ENCODE peak calls at places on chromosomes 6 and 20, in eight cellular contexts. One of them, this sample, is unnamed.
A peak's percentile ranks its signal among the peaks of the same experiment; 100 is the strongest.

GRCh38 chr6:10355115-10355702 is 59.7 kb downstream of the TFAP2A start:
- DNase-seq in psoas muscle: no peak
- DNase-seq in brain microvascular endothelial cell: peak; percentile 1
- DNase-seq in cardiac fibroblast: no peak
- DNase-seq in nephron progenitor cell: no peak
- DNase-seq in HCT116: no peak
- DNase-seq in GM23338: no peak
- DNase-seq in bronchial epithelial cell: peak; percentile 99
- DNase-seq in this sample: no peak

GRCh38 chr6:34161857-34162515 is 16.1 kb upstream of the GRM4 start:
- DNase-seq in GM23338: no peak
- DNase-seq in bronchial epithelial cell: no peak
- DNase-seq in brain microvascular endothelial cell: no peak
- DNase-seq in psoas muscle: no peak
- DNase-seq in nephron progenitor cell: no peak
- DNase-seq in cardiac fibroblast: no peak
- DNase-seq in HCT116: no peak
- DNase-seq in this sample: no peak

GRCh38 chr20:57900226-57900905 is 190.6 kb upstream of the PMEPA1 start:
- DNase-seq in GM23338: no peak
- DNase-seq in nephron progenitor cell: no peak
- DNase-seq in psoas muscle: no peak
- DNase-seq in HCT116: no peak
- DNase-seq in bronchial epithelial cell: no peak
- DNase-seq in brain microvascular endothelial cell: no peak
- DNase-seq in cardiac fibroblast: no peak
- DNase-seq in this sample: no peak

GRCh38 chr6:13535306-13535705 is 39.1 kb upstream of the SIRT5 start:
- DNase-seq in cardiac fibroblast: no peak
- DNase-seq in bronchial epithelial cell: peak; percentile 35
- DNase-seq in GM23338: peak; percentile 38
- DNase-seq in nephron progenitor cell: no peak
- DNase-seq in brain microvascular endothelial cell: no peak
- DNase-seq in HCT116: no peak
- DNase-seq in psoas muscle: no peak
- DNase-seq in this sample: no peak

GRCh38 chr20:49391404-49392245 is 90.8 kb downstream of the KCNB1 start:
- DNase-seq in cardiac fibroblast: no peak
- DNase-seq in HCT116: no peak
- DNase-seq in bronchial epithelial cell: no peak
- DNase-seq in brain microvascular endothelial cell: no peak
- DNase-seq in GM23338: no peak
- DNase-seq in nephron progenitor cell: no peak
- DNase-seq in psoas muscle: peak; percentile 23
- DNase-seq in this sample: no peak

GRCh38 chr20:62714799-62715198 is 6.2 kb downstream of the NTSR1 start:
- DNase-seq in cardiac fibroblast: no peak
- DNase-seq in HCT116: no peak
- DNase-seq in nephron progenitor cell: no peak
- DNase-seq in bronchial epithelial cell: no peak
- DNase-seq in brain microvascular endothelial cell: no peak
- DNase-seq in psoas muscle: no peak
- DNase-seq in GM23338: no peak
- DNase-seq in this sample: no peak

GRCh38 chr6:132669690-132670291 is 10.8 kb upstream of the TAAR1 start:
- DNase-seq in brain microvascular endothelial cell: no peak
- DNase-seq in GM23338: peak; percentile 66
- DNase-seq in cardiac fibroblast: peak; percentile 73
- DNase-seq in psoas muscle: no peak
- DNase-seq in nephron progenitor cell: no peak
- DNase-seq in HCT116: peak; percentile 38
- DNase-seq in bronchial epithelial cell: peak; percentile 60
- DNase-seq in this sample: no peak

GRCh38 chr6:108592371-108593337 is 31.9 kb downstream of the FOXO3 start:
- DNase-seq in cardiac fibroblast: peak; percentile 55
- DNase-seq in psoas muscle: peak; percentile 84
- DNase-seq in brain microvascular endothelial cell: peak; percentile 37
- DNase-seq in HCT116: no peak
- DNase-seq in bronchial epithelial cell: peak; percentile 79
- DNase-seq in GM23338: peak; percentile 35
- DNase-seq in nephron progenitor cell: peak; percentile 25
- DNase-seq in this sample: no peak

GRCh38 chr6:163711615-163712568 is 297.4 kb downstream of the QKI start:
- DNase-seq in brain microvascular endothelial cell: no peak
- DNase-seq in cardiac fibroblast: no peak
- DNase-seq in psoas muscle: peak; percentile 95
- DNase-seq in bronchial epithelial cell: no peak
- DNase-seq in HCT116: no peak
- DNase-seq in GM23338: peak; percentile 36
- DNase-seq in nephron progenitor cell: no peak
- DNase-seq in this sample: no peak

DNA sequence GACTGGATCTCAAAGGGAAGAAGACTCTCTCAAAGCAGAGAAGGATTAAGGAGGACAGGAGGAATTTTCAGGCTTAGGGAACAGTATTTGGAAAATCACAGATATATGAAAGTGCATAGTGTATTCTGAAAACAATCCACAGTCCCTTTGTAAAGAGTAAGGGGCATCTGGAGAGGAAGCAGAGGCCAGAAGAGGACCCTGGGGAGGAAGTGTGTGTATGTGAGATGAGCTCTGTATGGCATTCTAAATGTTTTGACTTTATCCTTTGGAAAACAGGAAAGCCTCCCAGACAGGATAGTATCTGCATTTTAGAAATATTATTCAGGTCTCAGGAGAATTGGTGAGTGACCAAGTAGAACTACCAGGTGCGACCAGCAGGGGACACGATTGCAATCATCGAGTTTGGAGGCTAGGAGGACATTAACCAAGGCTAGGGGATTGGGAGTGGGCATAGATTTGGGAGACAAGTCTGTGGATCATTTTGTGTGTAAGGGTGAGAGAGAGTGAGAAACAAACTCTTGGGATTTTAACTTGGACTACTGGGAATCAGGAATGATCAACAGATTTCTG is 38.3 kb upstream of the FAM184A start:
- DNase-seq in psoas muscle: no peak
- DNase-seq in brain microvascular endothelial cell: no peak
- DNase-seq in bronchial epithelial cell: no peak
- DNase-seq in GM23338: peak; percentile 50
- DNase-seq in nephron progenitor cell: no peak
- DNase-seq in HCT116: no peak
- DNase-seq in cardiac fibroblast: no peak
- DNase-seq in this sample: no peak
- TF ChIP-seq CTCF in psoas muscle: no peak
- TF ChIP-seq CTCF in brain microvascular endothelial cell: peak; percentile 54
- TF ChIP-seq CTCF in bronchial epithelial cell: no peak
- TF ChIP-seq CTCF in GM23338: peak; percentile 51
- TF ChIP-seq CTCF in nephron progenitor cell: peak; percentile 22
- TF ChIP-seq CTCF in HCT116: peak; percentile 57
- TF ChIP-seq CTCF in cardiac fibroblast: peak; percentile 22
- TF ChIP-seq CTCF in this sample: peak; percentile 47

GRCh38 chr6:33160096-33160495 is 32.2 kb downstream of the COL11A2 start:
- DNase-seq in cardiac fibroblast: no peak
- DNase-seq in brain microvascular endothelial cell: no peak
- DNase-seq in nephron progenitor cell: no peak
- DNase-seq in HCT116: no peak
- DNase-seq in psoas muscle: no peak
- DNase-seq in bronchial epithelial cell: no peak
- DNase-seq in GM23338: no peak
- DNase-seq in this sample: no peak

GRCh38 chr6:33162471-33162870 is 29.8 kb downstream of the COL11A2 start:
- DNase-seq in psoas muscle: no peak
- DNase-seq in bronchial epithelial cell: no peak
- DNase-seq in brain microvascular endothelial cell: no peak
- DNase-seq in HCT116: no peak
- DNase-seq in nephron progenitor cell: no peak
- DNase-seq in cardiac fibroblast: no peak
- DNase-seq in GM23338: no peak
- DNase-seq in this sample: no peak

GRCh38 chr6:33160728-33161323 is 31.4 kb downstream of the COL11A2 start:
- DNase-seq in HCT116: peak; percentile 52
- DNase-seq in psoas muscle: no peak
- DNase-seq in nephron progenitor cell: no peak
- DNase-seq in GM23338: peak; percentile 61
- DNase-seq in brain microvascular endothelial cell: peak; percentile 58
- DNase-seq in cardiac fibroblast: peak; percentile 84
- DNase-seq in bronchial epithelial cell: peak; percentile 27
- DNase-seq in this sample: no peak

GRCh38 chr6:33163540-33163939 is 28.7 kb downstream of the COL11A2 start:
- DNase-seq in bronchial epithelial cell: no peak
- DNase-seq in HCT116: no peak
- DNase-seq in cardiac fibroblast: no peak
- DNase-seq in nephron progenitor cell: no peak
- DNase-seq in psoas muscle: no peak
- DNase-seq in GM23338: no peak
- DNase-seq in brain microvascular endothelial cell: no peak
- DNase-seq in this sample: no peak

DNA sequence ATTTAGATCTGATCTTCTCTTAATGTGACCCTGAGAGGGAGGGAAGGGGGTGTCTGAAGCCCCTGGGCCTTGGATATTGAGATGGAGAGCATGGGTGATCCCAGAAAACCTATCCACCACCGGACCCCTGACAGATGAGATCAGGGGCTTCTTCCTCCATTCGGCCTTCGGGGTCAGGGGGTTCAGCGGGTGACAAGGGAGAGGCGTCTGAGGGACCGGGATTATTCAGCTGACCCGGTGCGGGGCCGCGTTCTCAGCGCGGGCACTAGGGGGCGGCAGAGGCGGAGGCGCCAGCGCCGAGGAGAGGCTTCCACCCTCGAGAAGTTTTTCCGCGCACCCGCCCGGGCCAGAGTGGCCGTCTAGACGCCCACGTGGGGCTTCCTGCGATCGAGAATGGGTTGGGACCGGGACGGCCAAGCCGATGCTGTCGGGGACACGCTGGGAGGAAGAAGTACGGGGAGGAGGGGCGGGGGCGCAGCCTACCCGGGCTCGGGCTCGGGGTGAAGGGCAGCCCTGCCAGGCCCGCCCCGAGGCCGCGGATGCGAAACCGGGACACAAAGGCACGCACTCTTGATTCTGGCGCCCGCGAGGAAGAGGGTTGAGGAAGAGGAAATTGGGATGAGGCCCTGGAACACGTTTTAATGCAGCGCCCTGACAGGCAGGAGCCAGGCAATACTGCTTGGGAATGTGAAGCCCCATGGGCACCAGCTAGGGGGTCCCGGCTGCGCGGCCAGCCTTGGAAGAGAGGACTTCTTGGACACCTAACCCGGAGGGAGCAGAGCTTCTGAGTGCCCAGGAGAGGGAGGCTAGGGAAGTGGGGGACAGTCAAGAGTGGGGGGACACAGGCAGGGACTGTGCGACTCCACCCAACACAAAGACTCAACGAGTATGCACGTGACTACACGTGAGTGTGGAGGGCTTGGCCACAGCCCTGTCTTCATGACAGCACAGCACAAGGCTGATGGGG is 30.6 kb downstream of the COL11A2 start:
- DNase-seq in cardiac fibroblast: peak; percentile 66
- DNase-seq in nephron progenitor cell: peak; percentile 90
- DNase-seq in psoas muscle: peak; percentile 90
- DNase-seq in brain microvascular endothelial cell: peak; percentile 56
- DNase-seq in HCT116: peak; percentile 18
- DNase-seq in GM23338: peak; percentile 79
- DNase-seq in bronchial epithelial cell: peak; percentile 23
- DNase-seq in this sample: peak; percentile 86
- TF ChIP-seq CTCF in cardiac fibroblast: peak; percentile 96
- TF ChIP-seq CTCF in nephron progenitor cell: peak; percentile 91
- TF ChIP-seq CTCF in psoas muscle: peak; percentile 91
- TF ChIP-seq CTCF in brain microvascular endothelial cell: peak; percentile 94
- TF ChIP-seq CTCF in HCT116: peak; percentile 91
- TF ChIP-seq CTCF in GM23338: peak; percentile 84
- TF ChIP-seq CTCF in bronchial epithelial cell: peak; percentile 98
- TF ChIP-seq CTCF in this sample: peak; percentile 94

GRCh38 chr6:92806254-92806653 is 613.1 kb downstream of the EPHA7 start:
- DNase-seq in nephron progenitor cell: no peak
- DNase-seq in cardiac fibroblast: no peak
- DNase-seq in HCT116: no peak
- DNase-seq in bronchial epithelial cell: no peak
- DNase-seq in brain microvascular endothelial cell: no peak
- DNase-seq in psoas muscle: no peak
- DNase-seq in GM23338: no peak
- DNase-seq in this sample: no peak

GRCh38 chr6:92810913-92811312 is 608.4 kb downstream of the EPHA7 start:
- DNase-seq in cardiac fibroblast: peak; percentile 37
- DNase-seq in HCT116: peak; percentile 3
- DNase-seq in nephron progenitor cell: peak; percentile 54
- DNase-seq in psoas muscle: no peak
- DNase-seq in brain microvascular endothelial cell: peak; percentile 10
- DNase-seq in GM23338: peak; percentile 86
- DNase-seq in bronchial epithelial cell: peak; percentile 39
- DNase-seq in this sample: peak; percentile 33
- TF ChIP-seq CTCF in cardiac fibroblast: peak; percentile 29
- TF ChIP-seq CTCF in HCT116: peak; percentile 39
- TF ChIP-seq CTCF in nephron progenitor cell: peak; percentile 64
- TF ChIP-seq CTCF in psoas muscle: no peak
- TF ChIP-seq CTCF in brain microvascular endothelial cell: peak; percentile 79
- TF ChIP-seq CTCF in GM23338: peak; percentile 80
- TF ChIP-seq CTCF in bronchial epithelial cell: peak; percentile 70
- TF ChIP-seq CTCF in this sample: peak; percentile 82

DNA sequence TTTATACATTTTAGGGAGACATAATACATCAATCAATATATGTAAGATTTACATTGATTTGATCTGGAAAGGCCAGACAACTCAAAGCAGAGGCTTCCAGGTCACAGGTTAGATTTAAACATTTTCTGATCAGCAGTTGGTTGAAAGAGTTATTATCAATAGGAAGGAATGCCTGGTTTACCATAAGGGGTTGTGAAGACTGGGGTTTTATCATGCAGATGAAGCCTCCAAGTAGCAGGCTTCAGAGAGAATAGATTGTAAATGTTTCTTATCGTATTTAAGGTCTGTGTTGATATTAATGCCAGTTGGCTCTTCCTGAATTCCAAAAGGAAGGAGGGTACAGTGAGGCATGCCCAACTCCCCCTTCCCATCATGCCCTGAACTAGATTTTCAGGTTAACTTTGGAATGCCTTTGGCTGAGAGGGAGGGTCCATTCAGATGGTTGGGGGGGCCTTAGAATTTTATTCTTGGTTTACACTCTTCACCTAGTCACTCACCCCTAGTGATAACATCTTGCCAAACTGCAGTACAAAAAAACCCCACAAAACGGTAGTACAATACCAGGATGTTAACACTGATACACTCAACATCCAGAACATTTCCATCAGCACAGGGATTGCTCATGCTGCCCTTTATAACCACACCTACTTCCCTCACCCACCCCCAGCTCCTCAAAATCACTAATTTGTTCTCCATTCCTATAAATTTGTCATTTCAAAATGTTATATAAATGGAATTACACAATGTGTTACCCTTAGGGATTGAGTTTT is 259.6 kb upstream of the PLN start:
- DNase-seq in bronchial epithelial cell: peak; percentile 13
- DNase-seq in HCT116: no peak
- DNase-seq in psoas muscle: no peak
- DNase-seq in cardiac fibroblast: peak; percentile 21
- DNase-seq in GM23338: peak; percentile 24
- DNase-seq in nephron progenitor cell: no peak
- DNase-seq in brain microvascular endothelial cell: no peak
- DNase-seq in this sample: no peak
- TF ChIP-seq CTCF in bronchial epithelial cell: no peak
- TF ChIP-seq CTCF in HCT116: no peak
- TF ChIP-seq CTCF in psoas muscle: no peak
- TF ChIP-seq CTCF in cardiac fibroblast: peak; percentile 58
- TF ChIP-seq CTCF in GM23338: peak; percentile 12
- TF ChIP-seq CTCF in nephron progenitor cell: no peak
- TF ChIP-seq CTCF in brain microvascular endothelial cell: peak; percentile 9
- TF ChIP-seq CTCF in this sample: no peak